ENCODE peak calls at places on chromosomes 12 and 14, in four cellular contexts. V, K, Z and A are unnamed samples.
A peak's percentile ranks its signal among the peaks of the same experiment; 100 is the strongest.

GRCh38 chr14:57865450-57866198 is at the start of gene SLC35F4:
- DNase-seq in V (peak; percentile 66), K (no peak), Z (no peak), A (no peak)

GRCh38 chr12:29176951-29177350 is 27.9 kb downstream of the FAR2 start:
- DNase-seq in V (no peak), K (no peak), Z (no peak), A (no peak)

GRCh38 chr12:76999157-76999556 is 66.2 kb downstream of the E2F7 start:
- DNase-seq in V (no peak), K (no peak), Z (no peak), A (no peak)

GRCh38 chr12:124862768-124863408 is 776 bp downstream of the SCARB1 start:
- DNase-seq in V (peak; percentile 54), K (peak; percentile 68), Z (no peak), A (peak; percentile 68)

GRCh38 chr14:95504135-95505029 is 12.1 kb downstream of the SYNE3 start:
- DNase-seq in V (no peak), K (no peak), Z (no peak), A (peak; percentile 82)

GRCh38 chr12:4797096-4797495 is 76.9 kb downstream of the GALNT8 start:
- DNase-seq in V (no peak), K (no peak), Z (no peak), A (no peak)

GRCh38 chr12:74980510-74980909 is 229.1 kb downstream of the KCNC2 start:
- DNase-seq in V (peak; percentile 25), K (no peak), Z (no peak), A (no peak)

GRCh38 chr14:53953002-53953827 is 3.4 kb downstream of the BMP4 start:
- DNase-seq in V (peak; percentile 95), K (no peak), Z (peak; percentile 87), A (peak; percentile 72)

GRCh38 chr12:89544730-89545184 is 18.9 kb upstream of the POC1B start:
- DNase-seq in V (peak; percentile 32), K (no peak), Z (peak; percentile 64), A (no peak)

GRCh38 chr12:110543252-110543959 is 39.7 kb downstream of the PPTC7 start:
- DNase-seq in V (peak; percentile 58), K (no peak), Z (peak; percentile 86), A (peak; percentile 74)

GRCh38 chr14:24274101-24274543 is 2.7 kb upstream of the RABGGTA start:
- DNase-seq in V (no peak), K (peak; percentile 66), Z (no peak), A (peak; percentile 86)

GRCh38 chr12:83477706-83478105 is 791.0 kb downstream of the TMTC2 start:
- DNase-seq in V (no peak), K (no peak), Z (peak; percentile 5), A (no peak)

GRCh38 chr14:85471156-85471555 is 58.8 kb upstream of the FLRT2 start:
- DNase-seq in V (no peak), K (no peak), Z (no peak), A (no peak)

GRCh38 chr12:56205445-56205844 is 16.2 kb upstream of the SMARCC2 start:
- DNase-seq in V (no peak), K (no peak), Z (no peak), A (no peak)
- TF ChIP-seq CTCF in V (peak; percentile 13), K (no peak), Z (no peak), A (no peak)

GRCh38 chr12:62713723-62714122 is 221.2 kb downstream of the PPM1H start:
- DNase-seq in V (no peak), K (no peak), Z (no peak), A (no peak)

GRCh38 chr12:62711626-62712305 is 223.2 kb downstream of the PPM1H start:
- DNase-seq in V (no peak), K (no peak), Z (no peak), A (no peak)

GRCh38 chr12:62714409-62715075 is 220.4 kb downstream of the PPM1H start:
- DNase-seq in V (no peak), K (no peak), Z (peak; percentile 49), A (no peak)

GRCh38 chr12:62713190-62713589 is 221.8 kb downstream of the PPM1H start:
- DNase-seq in V (no peak), K (no peak), Z (no peak), A (no peak)

DNA sequence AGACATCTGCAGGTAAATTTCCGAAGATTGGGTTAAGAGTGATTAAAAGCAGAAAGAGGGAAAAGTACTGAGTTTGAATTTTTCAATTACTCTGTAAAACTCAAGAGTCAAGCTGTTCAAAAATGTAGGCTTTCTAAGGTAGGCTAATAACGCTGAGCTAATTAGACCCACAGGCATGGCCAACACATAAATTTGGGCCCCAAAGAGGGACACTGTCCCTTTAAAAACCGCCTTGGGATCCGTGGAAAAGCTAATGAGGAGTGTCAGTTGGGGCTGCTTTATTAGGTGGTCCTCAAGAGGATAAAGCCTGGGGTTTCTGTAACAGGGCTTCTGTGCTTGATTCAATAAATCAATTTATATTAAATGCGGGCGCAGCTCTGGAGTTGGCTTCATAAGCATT is 222.4 kb downstream of the PPM1H start:
- DNase-seq in V (no peak), K (no peak), Z (no peak), A (no peak)
- H3K4me3 ChIP-seq in V (no peak overlapping the region), K (no peak overlapping the region), Z (no peak overlapping the region), A (no peak overlapping the region)

DNA sequence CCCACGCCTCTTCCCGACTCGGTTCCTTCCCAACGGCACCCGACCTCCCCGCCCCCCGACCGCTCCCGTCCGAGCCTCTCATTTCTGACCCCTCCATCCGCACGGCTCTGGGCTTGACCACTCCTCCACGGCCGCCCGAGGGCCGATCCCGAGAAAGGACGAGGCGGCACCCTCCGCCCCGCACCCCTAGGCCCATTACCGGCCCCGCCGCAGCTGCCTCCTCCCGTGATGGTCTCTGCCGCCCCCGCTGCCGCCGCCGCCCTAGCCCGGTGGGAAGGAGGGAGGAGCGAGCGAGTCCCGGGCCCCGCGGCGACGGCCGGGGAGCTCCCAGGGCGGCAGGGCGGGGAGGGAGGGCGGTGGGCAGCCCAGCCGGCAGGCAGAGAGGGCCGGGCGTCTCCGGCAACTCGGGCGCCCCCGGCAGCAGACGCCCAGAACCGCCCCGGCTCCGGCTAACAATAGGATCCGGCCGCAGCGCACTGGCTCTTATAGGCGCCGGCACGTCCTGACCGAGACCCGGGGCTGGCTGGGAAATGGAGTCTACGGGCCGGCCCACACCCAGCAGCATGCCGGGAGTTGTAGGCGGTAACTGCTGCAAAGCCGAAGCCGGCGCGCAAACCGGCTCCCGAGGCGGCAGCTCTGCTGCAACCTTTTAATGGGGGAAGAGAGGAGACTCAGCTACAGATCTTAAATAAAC is at the start of gene CSRNP2:
- DNase-seq in V (peak; percentile 97), K (peak; percentile 98), Z (peak; percentile 96), A (peak; percentile 98)
- TF ChIP-seq CTCF in V (no peak), K (no peak), Z (no peak), A (peak; percentile 1)

GRCh38 chr14:62053188-62053587 is 291.0 kb downstream of the SNAPC1 start:
- DNase-seq in V (no peak), K (no peak), Z (no peak), A (peak; percentile 68)
- H3K4me3 ChIP-seq in V (no peak overlapping the region), K (no peak overlapping the region), Z (no peak overlapping the region), A (no peak overlapping the region)

GRCh38 chr12:132921685-132922084 is 34.3 kb upstream of the CHFR start:
- DNase-seq in V (no peak), K (no peak), Z (no peak), A (no peak)
- TF ChIP-seq CTCF in V (no peak), K (peak; percentile 28), Z (no peak), A (no peak)

GRCh38 chr14:101813833-101814232 is 52.3 kb downstream of the PPP2R5C start:
- DNase-seq in V (no peak), K (no peak), Z (no peak), A (no peak)

GRCh38 chr14:101814869-101815268 is 53.4 kb downstream of the PPP2R5C start:
- DNase-seq in V (no peak), K (no peak), Z (no peak), A (no peak)

GRCh38 chr14:101810897-101811620 is 49.5 kb downstream of the PPP2R5C start:
- DNase-seq in V (no peak), K (no peak), Z (no peak), A (no peak)

GRCh38 chr14:101812071-101812470 is 50.6 kb downstream of the PPP2R5C start:
- DNase-seq in V (no peak), K (no peak), Z (no peak), A (no peak)

GRCh38 chr14:101813171-101813759 is 51.8 kb downstream of the PPP2R5C start:
- DNase-seq in V (no peak), K (no peak), Z (peak; percentile 78), A (no peak)
- H3K4me3 ChIP-seq in V (no peak overlapping the region), K (no peak overlapping the region), Z (no peak overlapping the region), A (no peak overlapping the region)

DNA sequence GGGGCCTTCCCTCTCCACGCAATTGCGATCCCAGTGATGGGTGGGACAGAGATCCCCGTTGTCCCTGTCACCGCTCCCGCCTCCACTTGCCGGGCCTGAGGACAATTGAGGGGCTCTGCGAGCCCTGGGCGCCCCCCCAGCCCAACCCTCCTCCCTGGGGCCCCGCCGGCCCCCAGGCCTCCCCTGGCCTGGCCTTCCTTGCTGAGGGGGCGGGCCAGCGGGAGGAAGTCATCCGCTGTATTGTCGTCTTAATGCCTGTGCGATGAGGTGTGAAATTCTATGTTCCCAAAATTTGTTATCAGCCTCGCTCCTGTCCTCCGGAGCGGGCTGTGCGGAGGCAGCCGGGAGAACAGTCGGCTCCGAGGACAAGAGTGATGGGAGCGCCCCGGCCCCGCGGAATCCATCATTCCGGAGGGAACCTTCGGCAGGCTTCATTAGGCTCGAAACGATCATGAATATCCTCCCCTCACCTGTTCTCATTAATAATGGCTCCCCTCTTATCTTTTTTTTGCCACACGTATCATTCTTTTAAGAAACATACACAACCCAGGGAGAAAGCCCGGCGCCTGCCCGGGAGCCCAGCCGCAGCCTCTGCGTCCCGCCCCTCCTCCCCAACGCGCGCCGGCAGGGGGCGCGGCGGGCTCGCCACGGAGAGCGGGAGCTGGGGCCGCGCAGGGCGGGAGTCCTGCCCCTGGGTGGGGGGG is 17.3 kb upstream of the DLK1 start:
- DNase-seq in V (peak; percentile 73), K (no peak), Z (peak; percentile 32), A (no peak)
- TF ChIP-seq CTCF in V (peak; percentile 43), K (no peak), Z (peak; percentile 13), A (no peak)